ENCODE peak calls at places on chromosome 15, in nine cellular contexts. A, T, G, I, Z, B, Q, S and F are unnamed samples.

GRCh38 chr15:29345549-29346525 is 76.2 kb upstream of the NSMCE3 start:
- DNase-seq in A (no peak), T (no peak), G (no peak), I (no peak), Z (no peak), B (no peak), Q (no peak), S (no peak), F (no peak)

GRCh38 chr15:73010154-73011152 is 41.8 kb upstream of the NEO1 start:
- DNase-seq in A (no peak), T (no peak), G (no peak), I (no peak), Z (peak; percentile 58), B (no peak), Q (peak; percentile 22), S (no peak), F (no peak)

GRCh38 chr15:55917881-55918296 is 75.5 kb downstream of the NEDD4 start:
- DNase-seq in A (peak; percentile 69), T (no peak), G (no peak), I (peak; percentile 70), Z (peak; percentile 93), B (no peak), Q (peak; percentile 96), S (peak; percentile 35), F (no peak)

GRCh38 chr15:68278345-68279217 is 1.0 kb downstream of the FEM1B start:
- DNase-seq in A (no peak), T (no peak), G (no peak), I (no peak), Z (peak; percentile 34), B (no peak), Q (peak; percentile 35), S (no peak), F (peak; percentile 90)

GRCh38 chr15:84836859-84837258 is 19.7 kb downstream of the ALPK3 start:
- DNase-seq in A (no peak), T (no peak), G (no peak), I (no peak), Z (no peak), B (no peak), Q (no peak), S (no peak), F (no peak)

GRCh38 chr15:78661001-78661400 is 20.0 kb upstream of the CHRNB4 start:
- DNase-seq in A (no peak), T (no peak), G (no peak), I (no peak), Z (no peak), B (no peak), Q (no peak), S (no peak), F (no peak)

GRCh38 chr15:43872416-43873020 is 45.7 kb downstream of the WDR76 start:
- DNase-seq in A (peak; percentile 7), T (no peak), G (no peak), I (peak; percentile 15), Z (peak; percentile 81), B (no peak), Q (peak; percentile 83), S (peak; percentile 45), F (no peak)

GRCh38 chr15:25234831-25235230 is 204.0 kb downstream of the UBE3A start:
- DNase-seq in A (no peak), T (no peak), G (no peak), I (no peak), Z (no peak), B (no peak), Q (no peak), S (no peak), F (no peak)

GRCh38 chr15:86538141-86538540 is 458.5 kb downstream of the AGBL1 start:
- DNase-seq in A (no peak), T (no peak), G (no peak), I (no peak), Z (no peak), B (no peak), Q (no peak), S (no peak), F (no peak)

GRCh38 chr15:62071711-62072308 is 5.0 kb downstream of the C2CD4A start:
- DNase-seq in A (no peak), T (no peak), G (no peak), I (no peak), Z (peak; percentile 65), B (no peak), Q (peak; percentile 57), S (no peak), F (no peak)

GRCh38 chr15:74203914-74204431 is 1.4 kb upstream of the STRA6 start:
- DNase-seq in A (no peak), T (peak; percentile 75), G (no peak), I (no peak), Z (peak; percentile 72), B (peak; percentile 90), Q (peak; percentile 80), S (no peak), F (no peak)

GRCh38 chr15:57297630-57298029 is 78.7 kb upstream of the CGNL1 start:
- DNase-seq in A (no peak), T (no peak), G (no peak), I (no peak), Z (no peak), B (no peak), Q (no peak), S (no peak), F (no peak)

DNA sequence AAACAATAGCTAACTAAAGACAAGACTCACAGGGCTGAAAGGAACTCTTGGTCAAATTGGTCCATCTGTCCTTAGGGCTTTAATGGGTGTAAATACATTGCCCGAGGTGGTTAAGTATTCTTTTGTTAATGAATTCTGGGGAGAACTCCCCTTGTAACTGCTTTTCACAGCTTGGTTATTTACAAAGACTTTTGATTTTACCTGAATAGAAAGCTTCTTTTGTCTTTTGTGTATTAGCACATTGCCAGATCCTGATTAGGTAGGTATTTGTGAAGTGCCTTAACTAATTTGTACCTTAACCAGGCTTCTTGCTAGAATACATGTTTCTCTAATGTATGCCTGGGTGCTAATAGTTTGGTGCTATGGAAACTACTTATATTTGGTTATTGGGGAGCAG is 14.0 kb downstream of the CHD2 start:
- DNase-seq in A (no peak), T (no peak), G (no peak), I (no peak), Z (no peak), B (no peak), Q (no peak), S (no peak), F (no peak)
- H3K4me3 ChIP-seq in A (peak overlapping the region; percentile 15), T (no peak overlapping the region), G (peak overlapping the region; percentile 44), I (no peak overlapping the region), Z (no peak overlapping the region), B (no peak overlapping the region), Q (no peak overlapping the region), S (no peak overlapping the region), F (no peak overlapping the region)

GRCh38 chr15:92394327-92395175 is 870 bp downstream of the ST8SIA2 start:
- DNase-seq in A (no peak), T (no peak), G (no peak), I (no peak), Z (no peak), B (no peak), Q (no peak), S (no peak), F (no peak)
- H3K4me3 ChIP-seq in A (peak overlapping the region; percentile 55), T (no peak overlapping the region), G (no peak overlapping the region), I (no peak overlapping the region), Z (no peak overlapping the region), B (no peak overlapping the region), Q (no peak overlapping the region), S (no peak overlapping the region), F (no peak overlapping the region)

GRCh38 chr15:90939756-90940155 is 4.7 kb downstream of the UNC45A start:
- DNase-seq in A (no peak), T (no peak), G (no peak), I (no peak), Z (no peak), B (no peak), Q (no peak), S (no peak), F (no peak)

GRCh38 chr15:90933310-90933709 is 961 bp upstream of the HDDC3 start:
- DNase-seq in A (no peak), T (no peak), G (no peak), I (no peak), Z (no peak), B (no peak), Q (no peak), S (no peak), F (no peak)

GRCh38 chr15:90934256-90934948 is 683 bp upstream of the UNC45A start:
- DNase-seq in A (peak; percentile 67), T (peak; percentile 83), G (peak; percentile 83), I (no peak), Z (peak; percentile 80), B (peak; percentile 91), Q (peak; percentile 79), S (peak; percentile 77), F (peak; percentile 85)

GRCh38 chr15:90934949-90935751 is at the start of gene UNC45A:
- DNase-seq in A (peak; percentile 75), T (peak; percentile 91), G (peak; percentile 98), I (no peak), Z (peak; percentile 78), B (peak; percentile 96), Q (peak; percentile 77), S (peak; percentile 76), F (peak; percentile 98)

GRCh38 chr15:90936823-90937222 is 1.7 kb downstream of the UNC45A start:
- DNase-seq in A (no peak), T (no peak), G (no peak), I (no peak), Z (no peak), B (no peak), Q (no peak), S (no peak), F (no peak)
- H3K4me3 ChIP-seq in A (no peak overlapping the region), T (no peak overlapping the region), G (no peak overlapping the region), I (no peak overlapping the region), Z (no peak overlapping the region), B (no peak overlapping the region), Q (no peak overlapping the region), S (no peak overlapping the region), F (no peak overlapping the region)

GRCh38 chr15:63254991-63255390 is 22.4 kb upstream of the APH1B start:
- DNase-seq in A (no peak), T (no peak), G (no peak), I (no peak), Z (no peak), B (no peak), Q (no peak), S (no peak), F (no peak)

GRCh38 chr15:63258658-63259057 is 18.7 kb upstream of the APH1B start:
- DNase-seq in A (no peak), T (no peak), G (no peak), I (no peak), Z (peak; percentile 37), B (no peak), Q (no peak), S (no peak), F (no peak)

GRCh38 chr15:63252292-63252691 is 25.1 kb upstream of the APH1B start:
- DNase-seq in A (no peak), T (no peak), G (no peak), I (no peak), Z (no peak), B (no peak), Q (no peak), S (no peak), F (no peak)

GRCh38 chr15:63256433-63256884 is 20.9 kb upstream of the APH1B start:
- DNase-seq in A (no peak), T (no peak), G (no peak), I (no peak), Z (peak; percentile 83), B (no peak), Q (peak; percentile 84), S (no peak), F (no peak)

DNA sequence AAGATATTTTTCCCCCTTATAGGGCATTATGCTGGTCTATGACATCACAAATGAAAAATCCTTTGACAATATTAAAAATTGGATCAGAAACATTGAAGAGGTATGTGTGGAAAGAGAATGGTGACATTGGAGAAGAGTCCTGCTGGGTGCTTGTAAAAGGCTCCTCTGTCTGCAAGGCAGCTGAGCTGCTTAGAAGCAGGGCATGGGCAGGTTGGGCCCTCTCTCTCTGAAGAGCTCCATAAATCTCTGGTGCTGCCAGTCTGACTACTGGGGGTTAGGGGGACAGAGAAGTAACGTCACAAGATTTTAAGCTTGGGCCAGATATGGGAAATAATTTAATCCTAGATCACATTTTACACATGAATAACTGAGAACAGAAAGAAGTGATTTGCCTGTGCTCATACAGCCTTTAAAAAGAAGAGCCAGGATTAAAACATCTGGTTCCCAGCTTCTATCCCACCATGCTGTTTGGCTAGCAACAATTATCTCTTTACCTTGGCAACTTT is 21.9 kb upstream of the APH1B start:
- DNase-seq in A (no peak), T (no peak), G (no peak), I (no peak), Z (no peak), B (no peak), Q (no peak), S (no peak), F (no peak)
- H3K4me3 ChIP-seq in A (no peak overlapping the region), T (no peak overlapping the region), G (no peak overlapping the region), I (no peak overlapping the region), Z (no peak overlapping the region), B (no peak overlapping the region), Q (no peak overlapping the region), S (no peak overlapping the region), F (no peak overlapping the region)